ENCODE peak calls at places on chromosome 10, in five cellular contexts. I is nucleus accumbens, Q is fibroblast of mammary gland, D is hypothalamus, F is hippocampal formation. B is an unnamed sample.

GRCh38 chr10:77004917-77005564 is 632.6 kb downstream of the KCNMA1 start:
- DNase-seq in D (no peak), F (peak), Q (peak), I (no peak), B (peak)

GRCh38 chr10:127577878-127578627 is 28.9 kb downstream of the NPS start:
- DNase-seq in F (no peak), I (no peak), Q (no peak), D (no peak), B (no peak)

GRCh38 chr10:101101488-101101887 is 29.6 kb upstream of the TLX1 start:
- DNase-seq in D (no peak), I (no peak), Q (no peak), F (no peak), B (no peak)

GRCh38 chr10:68032113-68032512 is 43.0 kb downstream of the HERC4 start:
- DNase-seq in Q (no peak), I (no peak), F (no peak), D (no peak), B (no peak)

GRCh38 chr10:36023939-36024338 is 381.8 kb upstream of the FZD8 start:
- DNase-seq in I (no peak), F (no peak), Q (peak), D (no peak), B (no peak)

GRCh38 chr10:122648599-122649428 is 50.8 kb downstream of the C10orf120 start:
- DNase-seq in D (peak), Q (peak), I (peak), F (peak), B (peak)

GRCh38 chr10:76902949-76903348 is 734.7 kb downstream of the KCNMA1 start:
- DNase-seq in F (no peak), Q (peak), I (no peak), D (no peak), B (peak)

GRCh38 chr10:86649471-86650150 is 4.7 kb upstream of the OPN4 start:
- DNase-seq in I (no peak), F (no peak), D (no peak), Q (no peak), B (no peak)

GRCh38 chr10:132036887-132037675 is 28.7 kb upstream of the JAKMIP3 start:
- DNase-seq in I (no peak), F (peak), Q (no peak), D (no peak), B (no peak)

GRCh38 chr10:122725768-122726167 is 26.1 kb upstream of the C10orf120 start:
- DNase-seq in D (no peak), I (no peak), F (no peak), Q (no peak), B (no peak)

GRCh38 chr10:48253970-48254657 is 20.4 kb downstream of the FRMPD2 start:
- DNase-seq in I (no peak), F (no peak), D (no peak), Q (peak), B (peak)

GRCh38 chr10:132250456-132251223 is 57.1 kb downstream of the STK32C start:
- DNase-seq in D (no peak), F (no peak), I (no peak), Q (no peak), B (no peak)

GRCh38 chr10:7915923-7916322 is 97.6 kb downstream of the TAF3 start:
- DNase-seq in D (no peak), F (no peak), I (no peak), Q (peak), B (no peak)

GRCh38 chr10:129035052-129035805 is 431.8 kb upstream of the MGMT start:
- DNase-seq in I (no peak), Q (no peak), D (no peak), F (no peak), B (no peak)

GRCh38 chr10:60089095-60089494 is 182.7 kb upstream of the CCDC6 start:
- DNase-seq in F (no peak), I (no peak), Q (peak), D (no peak), B (no peak)

GRCh38 chr10:75508239-75508813 is 76.9 kb downstream of the LRMDA start:
- DNase-seq in F (no peak), I (no peak), D (no peak), Q (peak), B (no peak)

GRCh38 chr10:4541292-4541691 is 284.7 kb upstream of the AKR1E2 start:
- DNase-seq in F (no peak), Q (peak), D (no peak), I (no peak), B (no peak)

GRCh38 chr10:3105166-3105565 is 37.8 kb downstream of the PFKP start:
- DNase-seq in D (no peak), F (no peak), I (no peak), Q (no peak), B (no peak)

GRCh38 chr10:11282156-11282555 is 264.5 kb downstream of the CELF2 start:
- DNase-seq in I (no peak), F (no peak), Q (no peak), D (no peak), B (no peak)

GRCh38 chr10:86180861-86181260 is 185.7 kb downstream of the GRID1 start:
- DNase-seq in I (no peak), F (no peak), D (no peak), Q (no peak), B (no peak)

GRCh38 chr10:24952146-24952700 is at the start of gene PRTFDC1:
- DNase-seq in F (peak), Q (no peak), D (peak), I (peak), B (peak)

GRCh38 chr10:98309366-98310355 is 41.7 kb upstream of the LOXL4 start:
- DNase-seq in F (peak), D (peak), Q (peak), I (peak), B (peak)

GRCh38 chr10:30737931-30738391 is 108.4 kb upstream of the LYZL2 start:
- DNase-seq in I (no peak), Q (no peak), D (no peak), F (no peak), B (no peak)

GRCh38 chr10:70647086-70647485 is 25.2 kb upstream of the ADAMTS14 start:
- DNase-seq in F (no peak), Q (no peak), I (no peak), D (no peak), B (no peak)

GRCh38 chr10:112261281-112261822 is 21.8 kb upstream of the TECTB start:
- DNase-seq in D (no peak), F (no peak), Q (peak), I (no peak), B (peak)

GRCh38 chr10:97356318-97356914 is 21.9 kb upstream of the FRAT2 start:
- DNase-seq in D (no peak), F (no peak), Q (peak), I (no peak), B (no peak)

GRCh38 chr10:55491712-55492111 is 690.7 kb upstream of the PCDH15 start:
- DNase-seq in I (no peak), Q (no peak), F (no peak), D (no peak), B (no peak)

GRCh38 chr10:27285093-27285492 is 44.5 kb upstream of the ACBD5 start:
- DNase-seq in I (no peak), Q (peak), F (no peak), D (no peak), B (peak)

GRCh38 chr10:4698075-4698474 is 127.9 kb upstream of the AKR1E2 start:
- DNase-seq in D (no peak), I (no peak), Q (peak), F (no peak), B (no peak)

GRCh38 chr10:4407783-4408182 is 418.2 kb upstream of the AKR1E2 start:
- DNase-seq in F (no peak), Q (peak), D (no peak), I (no peak), B (no peak)

GRCh38 chr10:86979296-86979818 is 11.1 kb downstream of the ADIRF start:
- DNase-seq in D (no peak), I (no peak), F (no peak), Q (peak), B (no peak)

B was measured in thyroid gland.